ENCODE peak calls at places on chromosomes 11 and 22, in ten cellular contexts. B is IMR-90, I is HCT116, C is foreskin fibroblast, G is tibial nerve, P is cardiac fibroblast, E is psoas muscle, L is DND-41, V is ovary, Z is OCI-LY7. H is an unnamed sample.

GRCh38 chr11:87097582-87097981 is 59.8 kb downstream of the TMEM135 start:
- DNase-seq in B (peak), I (peak), C (peak), G (no peak), P (peak), E (no peak), L (peak), V (peak), Z (peak), H (peak)

GRCh38 chr22:21937821-21938070 is 14.9 kb downstream of the PPM1F start:
- DNase-seq in B (peak), I (no peak), C (peak), G (no peak), P (no peak), E (no peak), L (no peak), V (no peak), Z (no peak), H (no peak)

GRCh38 chr11:110857885-110858555 is 145.8 kb upstream of the ARHGAP20 start:
- DNase-seq in B (peak), I (no peak), C (peak), G (peak), P (peak), E (no peak), L (no peak), V (no peak), Z (no peak), H (peak)

GRCh38 chr11:46367244-46367915 is 14.1 kb upstream of the MDK start:
- DNase-seq in B (peak), I (no peak), C (peak), G (peak), P (peak), E (peak), L (peak), V (peak), Z (peak), H (peak)

GRCh38 chr11:14270690-14271542 is 88.1 kb downstream of the RRAS2 start:
- DNase-seq in B (no peak), I (no peak), C (no peak), G (no peak), P (no peak), E (no peak), L (peak), V (no peak), Z (no peak), H (no peak)

GRCh38 chr22:44387486-44387885 is 74.7 kb upstream of the SHISAL1 start:
- DNase-seq in B (no peak), I (no peak), C (no peak), G (no peak), P (no peak), E (peak), L (no peak), V (no peak), Z (no peak), H (no peak)

GRCh38 chr11:24635588-24636290 is 138.9 kb downstream of the LUZP2 start:
- DNase-seq in B (peak), I (no peak), C (peak), G (no peak), P (no peak), E (no peak), L (no peak), V (no peak), Z (no peak), H (no peak)

GRCh38 chr11:97938789-97939188 is 1082.0 kb upstream of the CNTN5 start:
- DNase-seq in B (no peak), I (no peak), C (no peak), G (no peak), P (no peak), E (no peak), L (no peak), V (no peak), Z (no peak), H (no peak)

GRCh38 chr11:116122697-116123472 is 618.7 kb upstream of the CADM1 start:
- DNase-seq in B (no peak), I (no peak), C (no peak), G (no peak), P (no peak), E (no peak), L (no peak), V (no peak), Z (no peak), H (no peak)

GRCh38 chr11:6531267-6531752 is 34.2 kb downstream of the DNHD1 start:
- DNase-seq in B (peak), I (peak), C (peak), G (peak), P (peak), E (no peak), L (peak), V (no peak), Z (peak), H (peak)

GRCh38 chr11:1488575-1489180 is 2.1 kb upstream of the MOB2 start:
- DNase-seq in B (no peak), I (no peak), C (no peak), G (no peak), P (no peak), E (peak), L (no peak), V (no peak), Z (no peak), H (no peak)

GRCh38 chr11:2234963-2235362 is 35.4 kb downstream of the ASCL2 start:
- DNase-seq in B (no peak), I (no peak), C (no peak), G (no peak), P (no peak), E (no peak), L (no peak), V (no peak), Z (no peak), H (no peak)

GRCh38 chr11:70522613-70523311 is 124.4 kb downstream of the CTTN start:
- DNase-seq in B (no peak), I (no peak), C (no peak), G (no peak), P (no peak), E (peak), L (peak), V (no peak), Z (no peak), H (no peak)

GRCh38 chr11:46759196-46759595 is 40.2 kb downstream of the F2 start:
- DNase-seq in B (no peak), I (no peak), C (no peak), G (no peak), P (no peak), E (no peak), L (no peak), V (no peak), Z (no peak), H (no peak)

GRCh38 chr11:48017105-48017874 is 36.9 kb downstream of the PTPRJ start:
- DNase-seq in B (no peak), I (no peak), C (no peak), G (no peak), P (no peak), E (no peak), L (peak), V (no peak), Z (peak), H (no peak)

GRCh38 chr11:76747428-76747979 is 35.7 kb upstream of the TSKU start:
- DNase-seq in B (no peak), I (no peak), C (no peak), G (no peak), P (no peak), E (no peak), L (no peak), V (no peak), Z (no peak), H (no peak)

GRCh38 chr11:16410479-16410878 is 54.1 kb upstream of the SOX6 start:
- DNase-seq in B (no peak), I (no peak), C (no peak), G (no peak), P (no peak), E (no peak), L (no peak), V (no peak), Z (no peak), H (no peak)

GRCh38 chr11:122355968-122356367 is 240.0 kb upstream of the BLID start:
- DNase-seq in B (no peak), I (no peak), C (no peak), G (no peak), P (no peak), E (no peak), L (no peak), V (no peak), Z (no peak), H (no peak)
- H3K4me3 ChIP-seq in B (no peak), I (no peak), C (no peak), G (no peak), P (no peak), E (no peak), L (no peak), V (no peak), Z (no peak), H (no peak)

GRCh38 chr11:64850979-64851567 is 6.6 kb upstream of the CDC42BPG start:
- DNase-seq in B (no peak), I (no peak), C (peak), G (no peak), P (no peak), E (no peak), L (no peak), V (no peak), Z (peak), H (no peak)
- TF ChIP-seq CTCF in B (no peak), I (peak), C (no peak), G (no peak), P (no peak), E (no peak), L (no peak), V (no peak), Z (peak), H (no peak)

GRCh38 chr22:35119494-35119893 is 53.5 kb downstream of the ISX start:
- DNase-seq in B (no peak), I (no peak), C (no peak), G (no peak), P (no peak), E (no peak), L (no peak), V (no peak), Z (no peak), H (no peak)
- H3K4me3 ChIP-seq in B (no peak), I (no peak), C (no peak), G (no peak), P (no peak), E (no peak), L (no peak), V (no peak), Z (no peak), H (no peak)

DNA sequence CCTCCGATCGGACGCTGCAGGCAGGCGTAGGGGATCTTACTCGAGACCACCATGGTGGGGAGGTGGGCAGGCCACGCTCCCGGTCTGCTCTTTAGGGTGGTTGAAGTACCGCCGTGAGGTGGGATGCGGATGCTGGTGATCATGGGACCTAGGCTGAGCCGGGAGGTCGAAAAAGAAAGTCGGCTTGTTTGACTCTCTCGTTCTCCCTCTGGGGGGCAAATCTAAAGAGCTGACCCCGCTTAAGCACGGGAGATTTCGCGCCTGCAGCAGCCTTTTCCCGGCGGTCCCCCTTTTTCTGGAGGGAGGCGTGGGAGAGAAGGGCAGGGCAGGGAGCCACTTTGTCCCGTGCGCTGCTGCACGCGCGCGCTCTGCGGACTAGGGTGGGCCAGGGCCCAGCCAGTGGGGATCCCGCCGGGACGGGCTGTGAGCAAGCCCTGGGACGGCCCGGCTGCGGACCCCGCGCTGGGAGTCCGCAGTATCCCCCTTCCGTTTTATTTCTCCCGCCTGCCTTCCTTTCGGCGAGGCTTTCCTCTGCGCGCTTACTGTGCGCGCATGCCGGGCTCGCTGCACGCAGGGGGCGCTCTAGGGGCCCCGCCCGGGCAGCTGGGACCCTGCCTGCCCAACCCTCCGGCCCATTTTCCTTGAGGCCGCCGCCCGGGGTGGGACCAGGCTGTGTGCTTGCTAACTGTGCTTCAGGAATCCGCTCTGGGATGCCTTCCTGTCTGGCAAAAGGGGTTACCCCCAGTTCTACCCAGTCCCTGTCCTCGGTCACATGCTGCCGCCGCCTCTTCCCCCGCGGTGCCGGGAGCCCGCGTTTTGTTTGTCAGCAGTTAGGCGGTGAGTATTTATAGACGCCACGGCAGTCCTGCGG is 81.0 kb downstream of the PRR5L start:
- DNase-seq in B (peak), I (no peak), C (peak), G (peak), P (peak), E (peak), L (peak), V (peak), Z (no peak), H (peak)
- TF ChIP-seq CTCF in B (peak), I (no peak), C (peak), G (peak), P (peak), E (peak), L (peak), V (peak), Z (no peak), H (peak)

DNA sequence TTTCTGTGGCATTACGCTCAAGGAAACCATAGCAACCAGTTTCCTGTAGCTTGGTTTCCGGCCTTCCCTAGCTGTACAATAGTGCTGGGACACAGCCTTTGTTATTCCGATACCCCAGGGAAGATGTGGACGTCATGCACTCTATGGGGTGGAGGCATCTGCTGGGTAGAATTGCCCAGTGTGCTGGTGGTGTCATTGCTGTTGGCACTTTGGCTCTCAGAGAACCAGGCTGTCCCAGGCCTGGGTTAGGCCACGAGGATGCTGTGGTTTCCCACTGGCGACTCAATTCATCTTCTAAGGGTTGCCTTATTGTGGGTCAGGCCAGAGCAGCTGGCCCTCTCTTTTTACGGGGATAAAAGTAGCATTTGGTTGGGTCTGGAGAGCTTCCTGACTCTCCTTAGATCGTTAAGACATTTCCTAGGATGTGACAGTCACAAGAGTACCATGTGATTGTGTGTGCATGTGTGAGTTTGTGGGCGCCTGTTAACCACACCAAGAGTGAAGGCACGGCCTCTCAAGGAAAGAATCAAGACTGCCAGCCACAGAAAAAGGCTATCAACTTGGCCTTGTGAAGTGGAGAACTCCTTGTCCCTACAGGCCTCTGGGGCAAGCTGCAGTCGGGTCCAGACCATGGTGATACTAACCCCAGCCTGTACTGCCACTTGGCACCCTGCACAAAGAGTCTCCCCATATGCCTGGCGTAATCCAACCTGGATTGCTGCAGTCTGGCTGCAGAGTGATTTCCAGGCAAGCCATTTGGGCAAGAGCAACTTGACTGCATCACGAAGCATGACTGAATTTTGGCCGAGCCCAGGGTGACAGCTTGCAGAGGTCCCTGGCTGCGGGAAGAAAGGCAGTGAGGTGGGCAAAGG is 35.9 kb upstream of the NAV2 start:
- DNase-seq in B (no peak), I (no peak), C (no peak), G (no peak), P (peak), E (no peak), L (no peak), V (no peak), Z (no peak), H (no peak)
- H3K4me3 ChIP-seq in B (no peak), I (no peak), C (no peak), G (no peak), P (no peak), E (no peak), L (no peak), V (no peak), Z (no peak), H (no peak)

DNA sequence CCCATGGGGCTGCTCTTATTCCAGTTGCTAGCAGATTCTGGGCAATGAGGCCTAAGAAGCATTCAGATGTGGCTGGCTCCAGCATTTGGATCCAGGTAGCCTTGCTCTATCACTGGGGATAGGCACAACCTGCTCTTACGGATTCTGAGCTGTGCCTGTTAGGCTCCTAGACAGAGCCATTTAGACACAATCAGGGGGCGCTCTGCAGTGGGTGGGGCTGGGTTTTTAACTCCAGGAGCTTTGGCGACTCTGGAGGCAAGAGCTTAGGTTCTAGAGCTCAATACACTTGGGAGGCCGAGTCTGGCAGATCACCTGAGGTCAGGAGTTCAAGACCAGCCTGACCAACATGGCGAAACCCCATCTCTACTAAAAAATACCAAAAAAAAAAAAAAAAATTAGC is 32.0 kb downstream of the KCNC1 start:
- DNase-seq in B (no peak), I (peak), C (no peak), G (no peak), P (no peak), E (peak), L (no peak), V (no peak), Z (no peak), H (no peak)
- TF ChIP-seq CTCF in B (no peak), I (peak), C (no peak), G (no peak), P (peak), E (no peak), L (peak), V (no peak), Z (peak), H (peak)

DNA sequence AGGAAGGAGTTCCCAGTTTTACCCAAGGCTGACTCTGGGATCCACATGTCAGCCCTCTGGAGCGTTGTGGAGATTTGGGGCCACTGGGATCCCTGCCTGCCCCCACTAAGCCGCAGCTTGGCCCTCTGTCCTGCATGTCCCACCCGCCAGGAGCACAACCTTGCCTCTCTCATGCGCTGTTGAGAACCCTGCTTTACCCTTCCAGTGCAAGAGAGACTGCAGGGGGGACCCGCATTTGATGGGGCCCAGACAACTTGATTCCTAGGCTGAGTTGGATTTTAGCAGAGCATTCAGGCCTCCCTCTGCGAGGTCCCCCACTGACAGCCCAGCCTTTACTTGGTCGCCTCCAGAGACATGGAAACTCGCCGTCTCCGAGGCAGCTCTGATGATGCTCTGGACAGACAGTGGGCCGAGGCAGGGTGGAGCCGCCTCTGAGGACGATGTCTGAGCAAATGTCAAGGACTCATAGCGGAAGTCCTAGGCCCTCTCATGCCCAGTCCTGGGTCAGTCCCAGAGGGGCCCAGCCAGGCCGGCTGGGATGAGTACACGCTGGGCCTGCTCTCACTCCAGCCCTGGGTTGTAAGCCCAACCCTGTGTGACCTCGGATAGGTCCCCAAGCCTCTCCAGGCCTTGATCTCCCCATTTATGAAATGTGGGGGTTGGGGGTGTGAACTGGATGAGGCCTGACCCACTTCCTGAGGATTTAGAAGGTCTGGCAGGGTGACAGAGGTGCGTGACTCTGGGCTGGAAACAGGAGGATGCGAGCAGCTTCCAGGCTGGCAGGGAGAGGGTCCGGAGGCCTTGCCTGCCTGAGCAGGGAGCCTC is 590 bp downstream of the CD5 start:
- DNase-seq in B (no peak), I (no peak), C (no peak), G (no peak), P (no peak), E (no peak), L (peak), V (no peak), Z (no peak), H (no peak)
- H3K4me3 ChIP-seq in B (no peak), I (no peak), C (no peak), G (no peak), P (no peak), E (no peak), L (no peak), V (no peak), Z (no peak), H (no peak)

GRCh38 chr11:20429216-20429615 is 41.7 kb downstream of the PRMT3 start:
- DNase-seq in B (no peak), I (no peak), C (no peak), G (no peak), P (no peak), E (no peak), L (no peak), V (no peak), Z (no peak), H (no peak)
- TF ChIP-seq CTCF in B (no peak), I (no peak), C (no peak), G (no peak), P (no peak), E (no peak), L (no peak), V (no peak), Z (no peak), H (no peak)

H was measured in choroid plexus epithelial cell.